ENCODE peak calls at places on chromosomes 6 and 20, in four cellular contexts. T is GM12878, N is HepG2, J is H1. S is an unnamed sample.

GRCh38 chr6:524803-525202 is 132.1 kb downstream of the HUS1B start:
- DNase-seq in N (no peak), T (no peak), J (no peak), S (no peak)

GRCh38 chr6:105804436-105804835 is 281.7 kb upstream of the PRDM1 start:
- DNase-seq in N (no peak), T (no peak), J (no peak), S (no peak)

GRCh38 chr6:71733970-71734899 is 152.1 kb upstream of the RIMS1 start:
- DNase-seq in J (no peak), T (no peak), N (no peak), S (no peak)

GRCh38 chr20:20941468-20941889 is 164.7 kb downstream of the LINC00237 start:
- DNase-seq in T (no peak), J (no peak), N (peak), S (no peak)

GRCh38 chr6:14172575-14172974 is 55.0 kb downstream of the CD83 start:
- DNase-seq in J (no peak), T (no peak), N (no peak), S (no peak)

GRCh38 chr6:20581070-20581469 is 46.8 kb downstream of the CDKAL1 start:
- DNase-seq in J (no peak), T (no peak), N (no peak), S (no peak)

GRCh38 chr20:61608275-61609085 is 356.4 kb downstream of the CDH4 start:
- DNase-seq in J (no peak), N (peak), T (no peak), S (peak)

GRCh38 chr6:45630801-45631200 is 253.1 kb upstream of the SUPT3H start:
- DNase-seq in T (no peak), J (no peak), N (no peak), S (no peak)

GRCh38 chr6:56073315-56073714 is 174.1 kb downstream of the COL21A1 start:
- DNase-seq in J (no peak), N (no peak), T (no peak), S (no peak)

GRCh38 chr20:17610566-17611289 is 40.9 kb downstream of the DSTN start:
- DNase-seq in T (no peak), N (no peak), J (no peak), S (no peak)

GRCh38 chr6:32166411-32167061 is 2.1 kb downstream of the EGFL8 start:
- DNase-seq in T (no peak), N (no peak), J (peak), S (no peak)

GRCh38 chr6:28743271-28743789 is 180.5 kb downstream of the TRIM27 start:
- DNase-seq in T (no peak), J (no peak), N (no peak), S (no peak)

GRCh38 chr6:130385059-130385695 is 19.4 kb downstream of the TMEM200A start:
- DNase-seq in T (no peak), N (no peak), J (no peak), S (no peak)

GRCh38 chr6:38127284-38127683 is 307.8 kb downstream of the ZFAND3 start:
- DNase-seq in T (no peak), N (no peak), J (no peak), S (no peak)

GRCh38 chr6:163414367-163415175 is at the start of gene QKI:
- DNase-seq in J (no peak), N (peak), T (no peak), S (no peak)

GRCh38 chr20:22890605-22891300 is 144.4 kb upstream of the SSTR4 start:
- DNase-seq in J (no peak), T (no peak), N (no peak), S (no peak)

GRCh38 chr6:26323525-26324294 is 41.3 kb upstream of the BTN3A2 start:
- DNase-seq in T (no peak), J (no peak), N (peak), S (no peak)

GRCh38 chr6:42783876-42784738 is 2.3 kb downstream of the BICRAL start:
- DNase-seq in J (no peak), N (no peak), T (no peak), S (no peak)

GRCh38 chr6:28354688-28355554 is 5.2 kb downstream of the ZKSCAN3 start:
- DNase-seq in T (no peak), N (no peak), J (no peak), S (no peak)

GRCh38 chr6:142760152-142760551 is 184.8 kb downstream of the HIVEP2 start:
- DNase-seq in T (no peak), J (no peak), N (no peak), S (no peak)

GRCh38 chr6:36360241-36361054 is 23.8 kb upstream of the BNIP5 start:
- DNase-seq in J (peak), N (peak), T (no peak), S (peak)

GRCh38 chr20:4673371-4674001 is 48.2 kb upstream of the PRND start:
- DNase-seq in J (no peak), T (no peak), N (no peak), S (no peak)

GRCh38 chr6:2157441-2158127 is 87.8 kb downstream of the GMDS start:
- DNase-seq in T (peak), J (no peak), N (peak), S (no peak)

GRCh38 chr6:33782561-33782960 is 6.4 kb downstream of the LEMD2 start:
- DNase-seq in J (no peak), T (no peak), N (no peak), S (no peak)

GRCh38 chr6:149334201-149334600 is 16.7 kb downstream of the TAB2 start:
- DNase-seq in J (no peak), N (no peak), T (no peak), S (no peak)

GRCh38 chr20:32505723-32506473 is 79.2 kb downstream of the NOL4L start:
- DNase-seq in T (no peak), N (no peak), J (no peak), S (no peak)

GRCh38 chr20:48972816-48973215 is 51.3 kb downstream of the ARFGEF2 start:
- DNase-seq in T (no peak), N (no peak), J (no peak), S (no peak)

GRCh38 chr6:167510648-167511047 is 185.8 kb downstream of the TTLL2 start:
- DNase-seq in J (no peak), T (no peak), N (no peak), S (no peak)

GRCh38 chr6:30508890-30509736 is 19.8 kb downstream of the HLA-E start:
- DNase-seq in J (no peak), N (no peak), T (peak), S (no peak)

GRCh38 chr6:28474441-28475219 is 31.3 kb upstream of the ZSCAN23 start:
- DNase-seq in J (peak), T (peak), N (peak), S (peak)

DNA sequence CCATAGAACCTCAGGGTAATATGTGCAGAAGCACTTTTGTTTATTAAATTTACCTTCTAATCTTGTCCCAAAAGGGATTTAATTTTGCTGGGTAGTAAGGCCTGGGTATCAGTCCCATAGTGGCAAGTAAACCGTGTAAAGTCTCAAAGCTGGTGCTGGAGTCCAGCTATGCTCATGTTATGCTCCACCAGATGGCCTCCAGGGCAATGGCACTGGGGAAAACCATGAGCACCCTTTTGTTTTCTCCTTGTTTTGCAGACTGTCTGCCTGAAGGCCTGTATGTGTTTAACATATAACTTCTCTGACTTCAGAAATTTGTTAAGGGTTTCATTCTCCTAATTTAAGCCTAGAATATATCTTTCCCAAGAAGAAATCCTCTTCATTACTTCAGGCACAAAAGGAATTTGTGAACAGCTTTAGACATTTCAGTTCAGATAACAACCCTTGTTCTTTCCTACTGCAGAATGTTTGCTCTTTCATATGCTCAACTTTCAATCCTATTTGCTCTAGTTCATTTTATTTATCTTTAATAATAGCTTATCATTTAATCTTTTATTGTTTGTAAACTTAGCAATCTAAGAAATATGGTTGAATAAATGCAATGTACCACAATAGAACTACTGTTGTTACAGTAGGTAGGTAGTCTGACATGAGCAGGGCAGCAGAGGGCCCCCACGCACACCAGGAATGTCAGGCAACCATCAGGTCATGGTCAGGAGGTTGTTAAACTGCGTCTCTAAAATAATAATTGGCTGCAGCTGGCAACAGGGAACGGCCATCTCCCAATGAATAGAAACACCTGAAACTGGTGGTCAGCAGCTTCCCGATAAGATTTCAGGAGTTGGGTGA is 162.8 kb downstream of the TENT5A start:
- DNase-seq in N (peak), J (no peak), T (no peak), S (no peak)
- TF ChIP-seq YY1 in N (no peak), J (no peak), T (no peak), S (no peak)

DNA sequence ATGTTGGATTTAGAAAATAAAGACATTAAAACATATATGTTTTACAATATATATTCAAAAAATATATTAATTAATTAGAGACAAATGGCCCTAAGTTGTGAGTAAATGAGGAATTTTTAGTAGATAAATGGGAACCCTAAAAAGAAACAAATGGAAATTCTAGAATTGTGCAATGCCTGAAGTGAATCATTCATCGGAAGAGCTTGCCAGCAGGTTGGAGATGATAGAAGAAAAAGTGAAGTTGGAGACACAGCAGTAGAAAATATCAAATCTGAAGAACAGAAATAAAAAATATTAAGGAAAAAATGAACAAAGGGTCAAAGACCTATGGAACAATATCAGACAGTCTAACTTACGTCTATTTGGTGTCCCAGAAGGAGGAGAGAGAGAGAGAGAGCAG is 109.4 kb upstream of the NEDD9 start:
- DNase-seq in T (no peak), N (no peak), J (no peak), S (no peak)
- TF ChIP-seq SUZ12 in T (no peak), N (no peak), J (no peak), S (no peak)

DNA sequence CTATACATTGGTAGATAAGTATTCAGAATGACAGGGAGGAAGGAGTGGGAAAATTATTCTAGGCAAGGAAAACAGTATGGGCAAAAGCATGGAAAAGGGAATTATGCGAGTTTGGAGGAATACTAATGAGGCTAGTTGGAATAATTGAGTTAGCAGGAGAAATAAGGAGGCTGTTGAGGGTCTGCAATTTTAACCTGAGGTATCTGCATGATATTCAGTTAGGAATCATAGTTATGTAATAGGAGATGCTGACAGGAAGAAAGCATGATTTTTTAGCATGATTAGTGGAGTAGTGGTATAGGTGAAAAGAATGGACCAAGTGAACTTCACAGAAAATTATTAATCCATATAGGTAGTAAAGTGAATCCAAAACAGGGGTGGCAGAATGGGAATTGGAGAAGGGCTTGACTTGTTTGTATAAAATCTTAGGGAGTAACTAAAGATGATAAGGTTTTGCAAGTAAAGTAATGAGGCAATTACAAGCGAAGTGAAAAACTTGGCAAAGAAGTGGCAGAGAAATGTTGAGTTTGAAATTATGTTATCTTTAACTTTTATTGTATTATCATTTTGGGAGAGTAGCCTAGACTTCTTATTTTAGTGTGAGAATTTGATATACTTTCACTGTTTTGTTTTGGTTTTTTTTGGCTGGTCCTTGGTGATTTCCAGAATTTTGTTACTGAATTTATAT is 5.7 kb downstream of the STXBP5 start:
- DNase-seq in J (no peak), N (no peak), T (no peak), S (no peak)
- TF ChIP-seq YY1 in J (no peak), N (no peak), T (no peak), S (no peak)

GRCh38 chr6:90044833-90045337 is 150.6 kb downstream of the GJA10 start:
- DNase-seq in N (no peak), T (no peak), J (no peak), S (no peak)

GRCh38 chr6:90045535-90045934 is 151.3 kb downstream of the GJA10 start:
- DNase-seq in J (no peak), N (no peak), T (no peak), S (no peak)

GRCh38 chr6:90053614-90054013 is 159.3 kb downstream of the GJA10 start:
- DNase-seq in T (no peak), N (no peak), J (no peak), S (no peak)

GRCh38 chr6:90048191-90048969 is 154.1 kb downstream of the GJA10 start:
- DNase-seq in J (no peak), N (no peak), T (no peak), S (no peak)

GRCh38 chr6:90049295-90049694 is 155.0 kb downstream of the GJA10 start:
- DNase-seq in N (no peak), T (no peak), J (no peak), S (no peak)
- TF ChIP-seq SUZ12 in N (no peak), T (no peak), J (no peak), S (no peak)

GRCh38 chr6:119890470-119890869 is 540.9 kb upstream of the MAN1A1 start:
- DNase-seq in J (no peak), N (no peak), T (no peak), S (no peak)
- TF ChIP-seq YY1 in J (no peak), N (no peak), T (no peak), S (no peak)